ENCODE peak calls at places on chromosomes 16 and 17, in ten cellular contexts. L is HT1080; G is stimulated activated CD4-positive, alpha-beta T cell treated with anti-CD3 and anti-CD28 coated beads, TNF-alpha, amount 100 ng/mL, for 48 hours; T is AG08395; J is NCI-H1436; P is fibroblast of pulmonary artery; S is suprapubic skin; R is COR-L47; I is hepatic stellate cell; F is RWPE1. A is an unnamed sample.

GRCh38 chr16:50268352-50268751 is 2.0 kb downstream of the ADCY7 start:
- DNase-seq in P (no peak), I (no peak), F (no peak), S (no peak), G (no peak), J (no peak), T (no peak), R (no peak), L (no peak), A (no peak)

GRCh38 chr17:11384131-11384530 is 143.1 kb downstream of the SHISA6 start:
- DNase-seq in I (no peak), S (no peak), L (peak; percentile 7), J (no peak), P (no peak), F (no peak), R (no peak), G (no peak), T (no peak), A (no peak)

GRCh38 chr16:86529160-86529559 is 18.8 kb downstream of the FOXF1 start:
- DNase-seq in T (no peak), J (no peak), S (no peak), P (no peak), R (no peak), L (peak; percentile 18), G (no peak), F (no peak), I (no peak), A (no peak)

GRCh38 chr17:8726951-8727555 is 17.6 kb downstream of the CCDC42 start:
- DNase-seq in G (no peak), T (no peak), R (no peak), J (no peak), P (peak; percentile 40), S (no peak), F (no peak), I (no peak), L (no peak), A (no peak)

GRCh38 chr17:45648642-45649041 is 135.5 kb upstream of the CRHR1 start:
- DNase-seq in L (no peak), T (no peak), F (no peak), I (no peak), S (no peak), J (no peak), G (no peak), P (no peak), R (no peak), A (no peak)

GRCh38 chr16:29814592-29814991 is 1.4 kb upstream of the PAGR1 start:
- DNase-seq in L (no peak), F (no peak), P (no peak), J (no peak), G (no peak), T (no peak), R (no peak), I (no peak), S (no peak), A (no peak)

GRCh38 chr17:1241904-1242303 is 28.3 kb upstream of the BHLHA9 start:
- DNase-seq in G (no peak), S (peak; percentile 89), P (peak; percentile 40), L (peak; percentile 24), R (no peak), I (no peak), F (no peak), T (peak; percentile 53), J (peak; percentile 78), A (no peak)

GRCh38 chr16:19559242-19559910 is 3.9 kb downstream of the VPS35L start:
- DNase-seq in F (peak; percentile 38), S (no peak), T (peak; percentile 45), P (peak; percentile 85), G (peak; percentile 17), J (peak; percentile 34), R (peak; percentile 26), I (peak; percentile 40), L (peak; percentile 55), A (no peak)

GRCh38 chr17:42065201-42065600 is 14.8 kb upstream of the C17orf113 start:
- DNase-seq in I (no peak), G (no peak), S (no peak), J (no peak), P (no peak), F (no peak), T (no peak), L (no peak), R (no peak), A (no peak)

GRCh38 chr17:35879748-35880654 is at the start of gene CCL5:
- DNase-seq in F (peak; percentile 28), J (no peak), P (peak; percentile 59), S (no peak), G (no peak), I (no peak), R (no peak), L (peak; percentile 58), T (no peak), A (no peak)

GRCh38 chr16:66917741-66918140 is 944 bp downstream of the CDH16 start:
- DNase-seq in J (no peak), I (no peak), L (no peak), R (no peak), P (no peak), T (no peak), G (no peak), S (no peak), F (no peak), A (no peak)

GRCh38 chr17:488993-489757 is 136.6 kb upstream of the RPH3AL start:
- DNase-seq in L (peak; percentile 63), T (no peak), G (peak; percentile 10), P (peak; percentile 32), I (no peak), F (no peak), R (no peak), S (no peak), J (no peak), A (no peak)

GRCh38 chr17:50922107-50922506 is 56.0 kb upstream of the TOB1 start:
- DNase-seq in R (no peak), L (no peak), I (no peak), P (no peak), J (no peak), T (no peak), S (no peak), F (peak; percentile 72), G (no peak), A (no peak)

GRCh38 chr17:77507116-77507885 is 366.5 kb downstream of the SEC14L1 start:
- DNase-seq in L (no peak), R (peak; percentile 5), T (no peak), S (peak; percentile 56), F (peak; percentile 39), I (no peak), G (no peak), P (no peak), J (no peak), A (no peak)

GRCh38 chr17:21282231-21282630 is 2.3 kb upstream of the MAP2K3 start:
- DNase-seq in I (peak; percentile 96), P (peak; percentile 94), T (peak; percentile 94), J (no peak), L (peak; percentile 96), F (peak; percentile 87), G (no peak), R (no peak), S (peak; percentile 68), A (no peak)

GRCh38 chr16:66695935-66696668 is 441 bp downstream of the CMTM4 start:
- DNase-seq in T (no peak), P (peak; percentile 15), S (peak; percentile 77), G (no peak), F (peak; percentile 55), J (no peak), I (no peak), L (no peak), R (peak; percentile 27), A (no peak)

GRCh38 chr16:86193528-86194193 is 294.7 kb downstream of the IRF8 start:
- DNase-seq in T (no peak), L (no peak), F (no peak), G (no peak), S (no peak), J (no peak), P (no peak), R (no peak), I (no peak), A (peak; percentile 2)